ENCODE peak calls at places on chromosomes 11 and 22, in nine cellular contexts. M is iris pigment epithelial cell, Z is heart right ventricle, J is mucosa of descending colon, G is hippocampal formation, C is HFFc6, U is NCI-H1436, W is T-cell, B is GM06990. O is an unnamed sample.

GRCh38 chr11:1221848-1222311 is 986 bp upstream of the MUC5B start:
- DNase-seq in U (no peak), G (no peak), J (peak; percentile 46), C (no peak), Z (peak; percentile 9), W (no peak), M (no peak), B (no peak), O (no peak)

GRCh38 chr11:33634291-33634834 is 66.3 kb downstream of the C11orf91 start:
- DNase-seq in J (no peak), U (no peak), B (no peak), M (peak; percentile 68), C (peak; percentile 84), G (no peak), W (no peak), Z (no peak), O (no peak)

GRCh38 chr11:27227744-27228143 is 135.3 kb downstream of the CCDC34 start:
- DNase-seq in W (no peak), J (no peak), U (no peak), G (no peak), Z (no peak), C (no peak), B (no peak), M (no peak), O (no peak)

GRCh38 chr11:74179234-74180126 is 8.4 kb downstream of the PPME1 start:
- DNase-seq in W (no peak), C (no peak), M (peak; percentile 49), J (no peak), G (no peak), B (no peak), U (no peak), Z (no peak), O (no peak)

GRCh38 chr11:130510407-130511006 is 62.1 kb downstream of the ADAMTS15 start:
- DNase-seq in W (no peak), B (no peak), Z (no peak), M (peak; percentile 50), U (no peak), G (no peak), J (no peak), C (no peak), O (no peak)

GRCh38 chr22:26849575-26849974 is 192.2 kb downstream of the MIAT start:
- DNase-seq in M (no peak), C (no peak), Z (no peak), W (no peak), J (no peak), B (no peak), G (no peak), U (no peak), O (no peak)

GRCh38 chr22:35400335-35400680 is 368 bp downstream of the MCM5 start:
- DNase-seq in U (peak; percentile 1), G (no peak), W (no peak), B (no peak), M (no peak), C (no peak), J (peak; percentile 59), Z (no peak), O (no peak)

GRCh38 chr11:19861171-19861570 is 148.5 kb downstream of the NAV2 start:
- DNase-seq in G (no peak), B (no peak), M (peak; percentile 22), J (no peak), C (no peak), U (no peak), W (no peak), Z (no peak), O (no peak)

GRCh38 chr11:79939111-79939510 is 498.3 kb upstream of the TENM4 start:
- DNase-seq in C (no peak), Z (no peak), J (no peak), U (no peak), B (no peak), G (no peak), M (no peak), W (no peak), O (no peak)

GRCh38 chr11:116420030-116420429 is 352.8 kb downstream of the BUD13 start:
- DNase-seq in Z (no peak), C (no peak), J (no peak), B (no peak), G (no peak), W (no peak), U (no peak), M (no peak), O (no peak)